ENCODE peak calls at places on chromosome 13, in eight cellular contexts. G is AG04450, P is Peyer's patch, S is adrenal gland, V is foreskin fibroblast, X is AG10803, D is K562, L is Calu3. C is an unnamed sample.

GRCh38 chr13:98252931-98253470 is 75.9 kb upstream of the RNF113B start:
- DNase-seq in G (no peak), P (no peak), S (no peak), V (peak), X (peak), D (no peak), L (no peak), C (no peak)

GRCh38 chr13:39600766-39601165 is 2.2 kb downstream of the LHFPL6 start:
- DNase-seq in G (no peak), P (no peak), S (no peak), V (peak), X (no peak), D (no peak), L (no peak), C (no peak)

GRCh38 chr13:33260168-33261098 is 25.1 kb downstream of the STARD13 start:
- DNase-seq in G (no peak), P (no peak), S (no peak), V (peak), X (no peak), D (no peak), L (no peak), C (no peak)

GRCh38 chr13:111429064-111429558 is 108.7 kb downstream of the TEX29 start:
- DNase-seq in G (no peak), P (no peak), S (peak), V (peak), X (peak), D (peak), L (peak), C (no peak)

GRCh38 chr13:43434185-43434584 is 352.6 kb downstream of the ENOX1 start:
- DNase-seq in G (no peak), P (no peak), S (no peak), V (no peak), X (no peak), D (no peak), L (no peak), C (no peak)

GRCh38 chr13:92838786-92839185 is 387.8 kb upstream of the GPC6 start:
- DNase-seq in G (peak), P (no peak), S (no peak), V (peak), X (peak), D (no peak), L (no peak), C (no peak)

GRCh38 chr13:109274188-109274821 is 512.1 kb downstream of the IRS2 start:
- DNase-seq in G (peak), P (no peak), S (no peak), V (peak), X (peak), D (no peak), L (no peak), C (no peak)

GRCh38 chr13:51212808-51213728 is 9.1 kb upstream of the FAM124A start:
- DNase-seq in G (no peak), P (no peak), S (no peak), V (no peak), X (no peak), D (no peak), L (no peak), C (no peak)

GRCh38 chr13:106033634-106034033 is 501.8 kb downstream of the EFNB2 start:
- DNase-seq in G (peak), P (no peak), S (no peak), V (peak), X (peak), D (no peak), L (no peak), C (no peak)
- TF ChIP-seq CTCF in G (peak), P (no peak), S (no peak), V (peak), X (peak), D (no peak), L (no peak), C (peak)

DNA sequence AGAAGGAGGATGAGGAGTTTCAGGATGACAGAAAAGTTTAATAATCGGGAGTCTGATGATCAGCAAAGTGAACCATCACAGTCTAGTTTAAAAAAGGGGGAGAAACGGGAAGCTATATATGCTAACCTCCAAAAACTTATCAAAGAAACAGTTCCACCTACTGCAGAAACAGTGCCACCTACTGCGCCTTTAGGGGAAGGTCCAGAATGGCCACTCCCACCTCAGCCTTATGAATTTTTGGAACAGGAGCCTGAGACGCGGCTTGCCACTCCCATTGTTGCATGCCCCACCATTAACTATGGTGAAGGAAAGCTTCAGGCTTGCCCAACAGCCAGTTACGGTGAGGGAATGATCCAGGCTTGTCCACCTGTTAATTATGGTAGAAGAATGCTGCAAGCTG is 929.0 kb downstream of the SLITRK6 start:
- DNase-seq in G (no peak), P (no peak), S (no peak), V (no peak), X (no peak), D (no peak), L (no peak), C (no peak)
- TF ChIP-seq CTCF in G (peak), P (no peak), S (no peak), V (no peak), X (no peak), D (no peak), L (no peak), C (peak)

DNA sequence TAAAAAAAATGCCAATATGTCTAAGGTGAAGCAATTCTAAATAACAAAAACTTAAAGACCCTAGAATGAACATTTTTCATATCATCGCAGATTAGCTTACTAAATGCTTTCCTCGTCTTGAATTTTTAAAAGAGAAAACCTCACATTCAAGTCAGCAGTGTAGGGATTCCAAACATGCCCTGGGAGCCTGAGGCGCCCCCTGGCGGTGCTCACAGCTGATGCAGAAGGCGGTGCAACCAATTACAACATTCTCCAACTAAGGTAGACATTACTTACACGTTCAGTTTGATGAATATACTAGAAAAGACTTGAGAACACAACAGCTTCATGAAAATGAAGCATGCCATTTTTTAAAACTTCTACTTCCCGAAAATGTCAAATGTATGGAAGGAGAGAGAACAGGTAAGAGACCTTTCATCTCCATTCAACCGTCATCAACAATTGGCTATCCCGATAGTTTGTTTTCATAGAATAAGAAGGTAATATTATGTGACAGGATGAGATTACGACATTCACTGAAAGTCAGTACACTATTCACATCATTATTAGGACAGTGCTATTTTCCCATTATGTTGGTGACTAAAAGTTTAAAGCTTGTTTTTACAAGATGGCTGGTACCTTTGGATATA is 304.4 kb downstream of the DCLK1 start:
- DNase-seq in G (no peak), P (no peak), S (no peak), V (no peak), X (no peak), D (peak), L (peak), C (no peak)
- TF ChIP-seq CTCF in G (peak), P (no peak), S (no peak), V (no peak), X (no peak), D (peak), L (no peak), C (peak)

GRCh38 chr13:107685876-107686275 is 529.5 kb downstream of the LIG4 start:
- DNase-seq in G (no peak), P (no peak), S (no peak), V (no peak), X (no peak), D (no peak), L (no peak), C (no peak)

GRCh38 chr13:107681611-107682010 is 533.7 kb downstream of the LIG4 start:
- DNase-seq in G (no peak), P (no peak), S (no peak), V (no peak), X (no peak), D (no peak), L (no peak), C (no peak)

GRCh38 chr13:107678075-107678689 is 537.2 kb downstream of the LIG4 start:
- DNase-seq in G (peak), P (no peak), S (no peak), V (no peak), X (peak), D (no peak), L (no peak), C (no peak)

GRCh38 chr13:107675847-107676550 is 539.3 kb downstream of the LIG4 start:
- DNase-seq in G (no peak), P (no peak), S (no peak), V (no peak), X (no peak), D (no peak), L (no peak), C (no peak)

GRCh38 chr13:107680115-107680514 is 535.2 kb downstream of the LIG4 start:
- DNase-seq in G (no peak), P (no peak), S (no peak), V (no peak), X (no peak), D (no peak), L (no peak), C (no peak)
- TF ChIP-seq CTCF in G (peak), P (no peak), S (peak), V (no peak), X (no peak), D (no peak), L (no peak), C (no peak)

GRCh38 chr13:57633141-57633949 is 1.8 kb downstream of the PCDH17 start:
- DNase-seq in G (no peak), P (peak), S (peak), V (no peak), X (no peak), D (no peak), L (no peak), C (peak)
- TF ChIP-seq CTCF in G (no peak), P (no peak), S (peak), V (no peak), X (no peak), D (no peak), L (no peak), C (peak)

GRCh38 chr13:99743079-99743478 is 228.5 kb downstream of the ZIC5 start:
- DNase-seq in G (no peak), P (no peak), S (no peak), V (no peak), X (no peak), D (no peak), L (no peak), C (no peak)
- TF ChIP-seq CTCF in G (no peak), P (no peak), S (no peak), V (no peak), X (no peak), D (no peak), L (no peak), C (no peak)

DNA sequence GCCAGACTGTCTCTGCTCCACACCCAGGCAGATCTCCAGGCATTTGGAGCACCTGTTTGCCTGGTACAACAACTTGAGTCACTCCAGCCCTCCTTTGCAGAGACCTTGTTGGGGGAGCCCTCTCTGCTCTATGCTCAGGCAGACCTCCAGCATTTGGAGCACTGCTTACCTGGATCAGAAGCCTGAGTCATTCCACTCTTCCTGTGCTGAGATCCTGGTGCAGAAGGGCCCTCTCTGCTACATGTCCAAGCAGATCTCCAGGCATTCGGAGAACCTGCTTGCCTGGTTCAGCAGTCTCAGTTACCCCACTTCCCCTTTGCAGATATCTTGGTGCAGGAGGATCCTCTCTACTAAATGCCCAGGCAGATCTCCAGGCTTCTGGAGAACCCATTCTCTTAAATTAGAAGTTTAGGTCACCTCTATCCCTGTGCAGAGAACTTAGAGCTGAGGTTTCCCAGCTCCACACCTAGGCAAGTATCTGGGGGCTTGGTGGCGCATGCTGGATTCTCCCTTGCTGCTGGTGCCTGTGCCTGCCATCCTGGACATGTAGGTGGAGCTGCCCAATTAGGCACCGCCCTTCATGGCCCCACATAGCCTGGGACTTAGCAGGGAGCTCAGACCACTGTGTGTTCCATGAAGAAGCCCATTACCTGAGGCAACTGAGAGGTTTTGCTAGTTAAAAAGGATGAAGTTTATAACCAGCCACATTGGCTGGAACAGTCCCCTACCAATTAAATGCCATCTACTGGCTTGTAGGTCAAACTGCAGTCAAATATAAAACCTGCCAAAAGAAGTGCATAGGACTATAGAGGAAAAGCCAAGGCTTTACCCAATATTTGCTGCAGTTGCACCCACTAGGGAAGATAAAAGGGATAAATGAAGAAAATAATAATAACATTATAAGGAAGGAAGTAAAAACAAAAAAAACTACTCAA is 97.6 kb upstream of the SLITRK6 start:
- DNase-seq in G (no peak), P (no peak), S (no peak), V (no peak), X (no peak), D (no peak), L (no peak), C (no peak)
- TF ChIP-seq CTCF in G (peak), P (no peak), S (no peak), V (no peak), X (no peak), D (no peak), L (no peak), C (peak)

C was measured in chondrocyte.